ENCODE peak calls at places on chromosome 22, in seven cellular contexts. A is mucosa of gallbladder; O is uterus; Z is stimulated activated CD4-positive, alpha-beta T cell treated with anti-CD3 and anti-CD28 coated beads, Interleukin-2, amount 100 ng/mL, for 48 hours; B is H4; G is fibroblast of lung; W is colonic mucosa. R is an unnamed sample.

GRCh38 chr22:34851918-34852662 is 213.9 kb upstream of the ISX start:
- DNase-seq in A (no peak), Z (no peak), O (no peak), B (no peak), W (no peak), G (no peak), R (no peak)

GRCh38 chr22:49235463-49236300 is 592.0 kb downstream of the BRD1 start:
- DNase-seq in W (peak), G (no peak), O (no peak), B (no peak), A (peak), Z (no peak), R (no peak)

GRCh38 chr22:21025763-21026755 is 6.3 kb downstream of the SLC7A4 start:
- DNase-seq in B (no peak), O (no peak), W (no peak), A (no peak), Z (no peak), G (no peak), R (no peak)

GRCh38 chr22:46070722-46071450 is 79.4 kb upstream of the PPARA start:
- DNase-seq in A (no peak), W (peak), B (no peak), G (peak), Z (peak), O (peak), R (peak)

GRCh38 chr22:49871482-49871881 is 17.8 kb downstream of the ZBED4 start:
- DNase-seq in B (no peak), O (no peak), G (no peak), A (no peak), W (no peak), Z (no peak), R (no peak)

GRCh38 chr22:22479999-22480532 is 28.5 kb downstream of the ZNF280B start:
- DNase-seq in A (no peak), Z (no peak), G (peak), W (no peak), O (no peak), B (no peak), R (peak)

GRCh38 chr22:32775957-32776356 is 25.5 kb upstream of the TIMP3 start:
- DNase-seq in Z (no peak), O (no peak), B (no peak), A (no peak), G (no peak), W (no peak), R (no peak)

GRCh38 chr22:27139935-27140493 is 482.6 kb downstream of the MIAT start:
- DNase-seq in O (peak), B (peak), A (no peak), W (no peak), G (peak), Z (no peak), R (peak)

GRCh38 chr22:19916006-19916405 is 25.6 kb upstream of the COMT start:
- DNase-seq in A (no peak), O (no peak), B (no peak), Z (no peak), W (no peak), G (no peak), R (no peak)

GRCh38 chr22:20522134-20522827 is 14.9 kb downstream of the MED15 start:
- DNase-seq in A (no peak), W (no peak), Z (no peak), O (no peak), B (no peak), G (no peak), R (no peak)

GRCh38 chr22:37014415-37014806 is 4.8 kb downstream of the TST start:
- DNase-seq in Z (no peak), W (no peak), B (no peak), O (no peak), A (no peak), G (no peak), R (no peak)

GRCh38 chr22:36201630-36202312 is at the start of gene APOL4:
- DNase-seq in Z (no peak), B (no peak), W (peak), O (peak), A (peak), G (peak), R (no peak)

GRCh38 chr22:36287881-36288515 is 35.1 kb downstream of the APOL1 start:
- DNase-seq in B (no peak), A (no peak), Z (no peak), G (no peak), W (no peak), O (no peak), R (no peak)

GRCh38 chr22:39713799-39714290 is 143.3 kb downstream of the CACNA1I start:
- DNase-seq in A (no peak), B (no peak), Z (no peak), O (no peak), W (no peak), G (no peak), R (no peak)

GRCh38 chr22:20267441-20268288 is 453 bp downstream of the RTN4R start:
- DNase-seq in O (no peak), A (no peak), W (peak), G (no peak), B (no peak), Z (no peak), R (no peak)

GRCh38 chr22:46763051-46763705 is 728 bp downstream of the TBC1D22A start:
- DNase-seq in W (no peak), B (no peak), O (no peak), G (peak), Z (no peak), A (no peak), R (no peak)

GRCh38 chr22:42688241-42688913 is 32.3 kb downstream of the A4GALT start:
- DNase-seq in W (peak), Z (no peak), B (peak), O (peak), A (peak), G (peak), R (peak)

GRCh38 chr22:33539902-33540751 is 380.1 kb downstream of the LARGE1 start:
- DNase-seq in W (peak), A (peak), Z (no peak), B (no peak), O (peak), G (peak), R (no peak)

GRCh38 chr22:27416553-27417427 is 384.8 kb downstream of the MN1 start:
- DNase-seq in Z (no peak), A (peak), O (no peak), G (peak), B (peak), W (no peak), R (peak)

GRCh38 chr22:44158766-44159165 is 22.0 kb upstream of the PARVG start:
- DNase-seq in O (no peak), G (no peak), A (no peak), Z (no peak), W (no peak), B (no peak), R (no peak)

GRCh38 chr22:47059701-47060161 is 297.3 kb downstream of the TBC1D22A start:
- DNase-seq in W (no peak), Z (no peak), A (no peak), G (no peak), B (no peak), O (no peak), R (no peak)

GRCh38 chr22:43953988-43954771 is 1.1 kb upstream of the SAMM50 start:
- DNase-seq in A (no peak), W (no peak), B (no peak), G (no peak), O (no peak), Z (peak), R (no peak)

GRCh38 chr22:19201858-19202798 is 23.6 kb upstream of the SLC25A1 start:
- DNase-seq in B (no peak), Z (no peak), G (no peak), A (no peak), W (no peak), O (no peak), R (no peak)

GRCh38 chr22:32926600-32926999 is 125.1 kb downstream of the TIMP3 start:
- DNase-seq in B (no peak), W (no peak), Z (no peak), A (no peak), O (no peak), G (peak), R (no peak)

GRCh38 chr22:43637267-43637666 is 174.8 kb downstream of the EFCAB6 start:
- DNase-seq in B (no peak), W (no peak), O (no peak), G (no peak), A (no peak), Z (no peak), R (no peak)

GRCh38 chr22:46450931-46451660 is 86.3 kb downstream of the CELSR1 start:
- DNase-seq in O (no peak), Z (no peak), W (no peak), A (no peak), G (no peak), B (no peak), R (no peak)

GRCh38 chr22:39661842-39662676 is 91.5 kb downstream of the CACNA1I start:
- DNase-seq in B (no peak), O (no peak), W (peak), Z (peak), A (peak), G (no peak), R (no peak)

R was measured in HCEC 1CT.